ENCODE peak calls at places on chromosomes 4 and X, in nine cellular contexts. T, J, K, N, G, Z, M, L and E are unnamed samples. For H3K27me3, the result is how much of the 10 kb centered on the place peaks cover.

GRCh38 chr4:13432453-13432852 is 51.7 kb downstream of the RAB28 start:
- DNase-seq in Z (no peak), M (no peak), K (no peak), G (no peak), T (peak), L (no peak), J (no peak), N (no peak), E (no peak)

GRCh38 chr4:99209671-99210070 is 9.4 kb downstream of the ADH6 start:
- DNase-seq in K (no peak), Z (no peak), N (no peak), L (no peak), G (no peak), J (no peak), M (no peak), T (peak), E (no peak)

GRCh38 chrX:123184199-123184857 is at the start of gene GRIA3:
- DNase-seq in T (peak), K (no peak), G (peak), Z (peak), M (no peak), L (peak), J (no peak), N (no peak), E (peak)

GRCh38 chrX:69027181-69028005 is 137.9 kb downstream of the PJA1 start:
- DNase-seq in J (no peak), N (no peak), T (peak), Z (no peak), L (no peak), G (no peak), K (no peak), M (peak), E (no peak)

GRCh38 chr4:4526401-4526800 is 15.4 kb downstream of the STX18 start:
- DNase-seq in J (no peak), N (no peak), K (no peak), Z (no peak), T (no peak), L (no peak), G (no peak), M (no peak), E (no peak)

GRCh38 chr4:139018501-139018900 is 2.9 kb downstream of the NOCT start:
- DNase-seq in N (no peak), G (no peak), J (no peak), K (no peak), Z (no peak), L (no peak), T (peak), M (no peak), E (no peak)

GRCh38 chrX:38929966-38930421 is 128.7 kb downstream of the MID1IP1 start:
- DNase-seq in L (no peak), G (no peak), T (peak), Z (no peak), K (no peak), M (no peak), J (no peak), N (no peak), E (no peak)

GRCh38 chr4:85658766-85659439 is 184.0 kb downstream of the ARHGAP24 start:
- DNase-seq in K (no peak), Z (no peak), J (no peak), M (no peak), T (no peak), L (no peak), N (no peak), G (no peak), E (no peak)

GRCh38 chr4:42519803-42520417 is 122.6 kb downstream of the SHISA3 start:
- DNase-seq in J (peak), N (no peak), Z (peak), L (peak), K (no peak), T (peak), G (peak), M (peak), E (peak)

GRCh38 chrX:103220511-103221406 is 5.9 kb downstream of the BEX4 start:
- DNase-seq in G (no peak), M (no peak), L (no peak), N (no peak), K (no peak), Z (no peak), T (no peak), J (peak), E (no peak)

GRCh38 chr4:101294591-101294990 is 52.7 kb downstream of the PPP3CA start:
- DNase-seq in N (no peak), J (no peak), M (no peak), L (no peak), K (no peak), Z (no peak), G (no peak), T (no peak), E (no peak)

GRCh38 chr4:14428125-14428524 is 574.2 kb upstream of the CPEB2 start:
- DNase-seq in L (no peak), N (no peak), T (no peak), G (no peak), K (no peak), Z (no peak), J (no peak), M (no peak), E (no peak)

GRCh38 chrX:17376381-17377046 is 1.5 kb downstream of the NHS start:
- DNase-seq in Z (peak), J (no peak), G (peak), M (peak), N (no peak), K (peak), T (peak), L (peak), E (peak)

GRCh38 chr4:125097729-125098128 is 217.0 kb upstream of the FAT4 start:
- DNase-seq in L (no peak), G (no peak), J (no peak), Z (no peak), K (no peak), M (no peak), N (no peak), T (no peak), E (no peak)

GRCh38 chr4:57182132-57182874 is 72.1 kb upstream of the IGFBP7 start:
- DNase-seq in J (peak), N (peak), K (no peak), Z (peak), M (no peak), L (no peak), T (no peak), G (peak), E (no peak)

GRCh38 chr4:112170451-112170993 is 25.3 kb downstream of the FAM241A start:
- DNase-seq in K (no peak), N (no peak), L (no peak), T (peak), J (no peak), M (peak), G (no peak), Z (no peak), E (no peak)

GRCh38 chr4:44985938-44986337 is 259.6 kb upstream of the GNPDA2 start:
- DNase-seq in N (no peak), M (no peak), Z (no peak), L (no peak), T (no peak), K (no peak), G (no peak), J (no peak), E (no peak)

GRCh38 chrX:18855919-18856644 is 127.8 kb downstream of the PHKA2 start:
- DNase-seq in L (no peak), Z (no peak), M (no peak), N (no peak), J (no peak), K (no peak), T (no peak), G (no peak), E (no peak)

GRCh38 chr4:158008551-158009218 is 164.1 kb downstream of the GASK1B start:
- DNase-seq in Z (peak), K (peak), J (peak), N (no peak), L (no peak), T (peak), G (peak), M (no peak), E (peak)

GRCh38 chrX:10064736-10065135 is 92.0 kb upstream of the CLCN4 start:
- DNase-seq in K (no peak), L (no peak), T (no peak), N (no peak), Z (no peak), G (no peak), M (no peak), J (no peak), E (no peak)

GRCh38 chr4:69038582-69038981 is 57.7 kb upstream of the UGT2B7 start:
- DNase-seq in T (no peak), Z (no peak), L (no peak), J (no peak), K (no peak), G (no peak), N (no peak), M (no peak), E (no peak)

GRCh38 chr4:174375422-174375821 is 91.7 kb downstream of the CEP44 start:
- DNase-seq in K (no peak), J (no peak), M (no peak), N (no peak), L (no peak), G (no peak), T (no peak), Z (no peak), E (no peak)

DNA sequence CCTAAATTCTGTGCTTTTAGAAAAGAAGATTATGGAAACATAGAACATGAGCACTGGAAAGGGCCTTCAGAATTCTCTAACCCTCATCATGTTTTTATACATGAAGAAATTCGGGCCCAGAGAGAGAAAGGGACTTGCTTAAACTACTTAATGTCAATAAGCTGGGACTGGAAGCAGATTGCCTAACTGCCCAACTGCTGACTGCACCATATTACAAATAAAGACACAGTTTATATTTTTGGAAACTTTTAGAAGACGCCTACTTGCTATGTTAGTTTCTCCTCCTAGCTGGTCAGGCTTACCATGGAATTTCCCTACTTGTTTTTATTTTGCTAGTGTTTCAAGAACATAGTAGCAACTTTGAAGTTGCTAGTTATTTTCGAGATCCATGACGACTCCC is 47.1 kb downstream of the SLC9A6 start:
- DNase-seq in T (no peak), J (no peak), M (no peak), G (no peak), Z (no peak), L (no peak), K (no peak), N (no peak), E (no peak)
- H3K27me3 ChIP-seq in T (under half), J (under half), M (under half), G (under half), Z (under half), L (under half), K (under half), N (under half), E (under half)

DNA sequence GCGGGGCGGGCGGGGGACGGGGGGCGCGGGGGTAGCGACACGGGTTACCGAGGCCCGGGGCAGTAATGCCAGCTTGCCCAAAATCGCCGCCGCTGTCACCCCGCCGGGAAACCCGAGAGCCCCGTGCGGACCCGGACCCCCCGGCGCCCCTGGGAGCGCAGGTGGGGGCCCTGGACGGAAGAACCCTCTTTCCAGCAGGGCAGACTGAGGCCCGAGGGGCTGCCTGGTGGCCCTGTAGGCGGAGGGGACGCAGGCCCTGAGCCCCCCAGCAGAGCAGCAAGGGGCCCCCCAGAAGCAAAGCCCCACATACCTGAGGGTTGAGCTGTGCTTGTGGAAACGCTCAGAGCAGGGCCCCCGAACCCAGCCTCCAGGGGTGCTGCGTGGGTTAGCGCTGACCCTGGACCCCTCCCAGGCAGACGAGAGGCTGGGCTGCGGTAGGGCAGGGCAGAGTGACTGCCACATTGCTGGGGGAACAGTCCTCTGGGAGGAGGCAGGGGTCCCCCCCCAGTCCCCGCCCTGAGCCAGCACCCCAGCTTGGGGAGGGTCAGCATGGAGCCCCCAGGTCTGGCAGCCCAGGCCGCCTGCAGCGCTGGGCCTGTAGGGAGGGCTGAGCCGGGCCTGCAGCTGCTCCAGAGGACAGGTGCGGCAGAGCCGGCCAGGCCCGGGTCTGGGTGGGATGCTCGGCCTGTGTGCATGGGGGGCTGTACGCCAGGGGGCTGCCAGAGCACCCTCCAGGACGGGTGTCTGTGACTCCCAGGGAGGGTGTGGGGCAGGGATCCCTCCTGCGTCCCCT is 646 bp downstream of the DOK7 start:
- DNase-seq in Z (no peak), N (no peak), G (no peak), M (no peak), L (no peak), J (no peak), K (no peak), T (no peak), E (no peak)
- H3K27me3 ChIP-seq in Z (under half), N (under half), G (under half), M (under half), L (half or more), J (under half), K (under half), T (under half), E (under half)

DNA sequence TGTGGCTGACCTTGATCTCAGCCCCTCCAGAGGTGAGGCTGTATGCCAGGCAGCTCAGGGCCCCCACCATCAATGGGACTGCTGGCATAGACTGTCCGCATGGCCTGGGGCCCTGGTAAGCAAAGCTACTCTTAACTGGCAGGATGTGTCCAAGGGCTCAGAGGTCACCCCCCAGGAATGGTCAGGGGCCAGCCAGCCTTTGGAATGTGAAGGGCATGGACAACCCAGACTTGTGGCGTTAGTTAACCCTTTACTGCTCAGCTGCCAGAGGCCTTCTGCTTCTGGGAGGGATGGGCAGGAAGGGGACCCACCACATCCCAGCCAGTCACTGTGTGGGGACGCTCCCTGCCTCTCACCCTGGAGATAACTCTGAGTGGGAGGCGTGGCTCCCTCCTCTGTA is 80.1 kb upstream of the PSAPL1 start:
- DNase-seq in K (no peak), T (no peak), L (no peak), M (no peak), Z (no peak), G (no peak), J (no peak), N (no peak), E (no peak)
- H3K27me3 ChIP-seq in K (under half), T (under half), L (under half), M (under half), Z (under half), G (under half), J (under half), N (under half), E (under half)

GRCh38 chrX:149569770-149570169 is 17.5 kb downstream of the MAGEA9B start:
- DNase-seq in M (no peak), Z (no peak), N (no peak), K (no peak), G (no peak), T (no peak), J (no peak), L (no peak), E (no peak)

GRCh38 chrX:149572743-149573142 is 14.5 kb downstream of the MAGEA9B start:
- DNase-seq in G (no peak), J (no peak), M (peak), Z (no peak), K (no peak), L (no peak), N (no peak), T (no peak), E (no peak)

GRCh38 chrX:149571770-149572169 is 15.5 kb downstream of the MAGEA9B start:
- DNase-seq in T (no peak), M (peak), Z (no peak), N (no peak), J (no peak), K (no peak), L (no peak), G (no peak), E (no peak)

GRCh38 chrX:149568701-149569296 is 18.5 kb downstream of the MAGEA9B start:
- DNase-seq in J (no peak), N (no peak), T (no peak), G (no peak), L (no peak), K (no peak), Z (no peak), M (no peak), E (no peak)

GRCh38 chrX:149570668-149571067 is 16.6 kb downstream of the MAGEA9B start:
- DNase-seq in G (no peak), M (peak), K (no peak), T (peak), J (no peak), L (no peak), N (no peak), Z (no peak), E (no peak)
- H3K27me3 ChIP-seq in G (under half), M (under half), K (under half), T (under half), J (under half), L (under half), N (under half), Z (under half), E (under half)

GRCh38 chrX:53321943-53322497 is 40.6 kb upstream of the IQSEC2 start:
- DNase-seq in K (no peak), Z (no peak), G (no peak), J (no peak), M (no peak), L (no peak), T (no peak), N (no peak), E (no peak)
- H3K27me3 ChIP-seq in K (under half), Z (under half), G (under half), J (under half), M (under half), L (half or more), T (half or more), N (under half), E (under half)

DNA sequence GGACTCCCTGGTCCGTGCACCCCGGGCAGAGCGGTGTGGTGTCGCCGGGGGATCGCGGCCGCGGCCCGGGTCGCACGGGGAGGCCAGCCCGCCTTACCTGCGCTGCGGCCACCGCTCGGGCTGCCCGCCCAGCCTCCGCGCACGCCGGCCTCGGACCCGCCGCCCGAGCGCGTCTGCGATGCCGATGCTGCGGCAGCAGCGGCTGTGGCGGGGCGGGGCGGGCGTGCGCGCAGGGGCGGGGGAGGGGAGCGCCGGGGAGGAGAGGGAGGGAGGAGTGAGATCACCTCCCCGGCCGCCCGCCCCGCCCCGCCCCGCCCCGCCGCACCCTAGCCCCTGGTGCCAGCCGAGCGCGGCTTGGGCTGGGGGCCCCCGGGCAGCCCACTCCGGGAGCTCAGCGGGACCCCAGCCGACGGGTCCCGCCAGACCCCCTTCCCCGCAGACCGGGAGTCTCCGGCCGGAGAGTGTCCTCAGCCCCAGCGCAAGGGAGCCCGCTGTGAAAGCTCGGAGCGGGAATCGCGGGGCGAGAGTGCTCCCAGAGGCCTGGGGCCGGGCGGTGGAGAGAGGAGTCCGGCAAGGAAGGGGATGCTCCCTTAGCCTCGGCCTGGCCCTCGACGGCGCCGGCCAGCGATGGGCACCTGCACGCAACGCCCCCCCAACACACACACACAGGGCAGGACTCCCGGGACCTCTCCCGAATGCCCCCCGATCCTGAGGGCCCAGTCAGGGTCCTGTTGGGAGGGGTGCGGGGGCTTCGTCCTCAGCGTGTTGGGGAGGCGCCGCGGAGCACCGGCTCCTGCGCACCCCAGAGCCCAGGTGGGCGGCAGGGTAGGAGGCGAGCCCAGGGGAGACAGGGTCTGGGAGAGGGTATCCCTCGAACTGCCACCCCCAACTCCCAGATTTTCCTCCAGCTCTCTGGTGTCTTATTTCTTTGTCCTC is at the start of gene L1CAM:
- DNase-seq in L (peak), T (no peak), Z (no peak), N (no peak), K (no peak), J (no peak), M (no peak), G (no peak), E (no peak)
- H3K27me3 ChIP-seq in L (half or more), T (half or more), Z (under half), N (under half), K (under half), J (under half), M (under half), G (under half), E (under half)

DNA sequence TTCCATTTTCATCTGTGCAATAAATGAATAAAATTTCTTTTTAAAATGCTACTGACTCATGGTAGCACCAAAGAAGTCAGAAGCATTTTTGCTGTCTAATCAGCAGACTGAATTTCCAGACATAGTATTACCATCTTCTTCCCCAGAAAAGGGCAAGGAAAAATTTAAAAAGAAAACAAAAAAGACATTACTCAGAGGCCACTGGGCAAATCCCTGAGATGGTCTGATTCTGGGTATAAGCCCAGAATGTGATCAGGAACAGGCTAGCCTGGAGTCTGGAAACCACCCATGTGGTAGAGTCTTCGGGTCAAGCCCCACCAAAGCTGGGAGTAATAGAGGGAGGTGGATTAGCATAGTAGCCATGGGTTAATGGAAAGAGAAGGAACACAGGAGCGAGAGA is 342.8 kb downstream of the FBXW7 start:
- DNase-seq in G (no peak), Z (no peak), M (no peak), K (no peak), T (peak), J (no peak), L (no peak), N (no peak), E (no peak)
- H3K27me3 ChIP-seq in G (under half), Z (under half), M (under half), K (under half), T (under half), J (under half), L (under half), N (under half), E (under half)